ENCODE peak calls at places on chromosomes 2 and 18, in five cellular contexts. A is mesenchymal stem cell, N is H1, E is neuronal stem cell, Q is H9. B is an unnamed sample.

GRCh38 chr2:68023904-68024303 is 38.9 kb downstream of the C1D start:
- DNase-seq in A (no peak), N (no peak), E (no peak), Q (no peak), B (no peak)

GRCh38 chr18:74251297-74252031 is 40.3 kb downstream of the CYB5A start:
- DNase-seq in A (peak), N (no peak), E (no peak), Q (no peak), B (peak)

GRCh38 chr2:161905389-161906046 is 168.5 kb downstream of the DPP4 start:
- DNase-seq in A (no peak), N (no peak), E (no peak), Q (no peak), B (no peak)

GRCh38 chr2:168798076-168798887 is 4.2 kb upstream of the NOSTRIN start:
- DNase-seq in A (peak), N (no peak), E (no peak), Q (peak), B (no peak)

GRCh38 chr18:6661692-6662415 is 67.7 kb upstream of the ARHGAP28 start:
- DNase-seq in A (no peak), N (no peak), E (no peak), Q (no peak), B (no peak)

GRCh38 chr2:55311444-55311870 is 42.4 kb upstream of the MTIF2 start:
- DNase-seq in A (peak), N (no peak), E (no peak), Q (no peak), B (peak)

GRCh38 chr2:142841788-142842187 is 35.7 kb upstream of the KYNU start:
- DNase-seq in A (no peak), N (no peak), E (no peak), Q (no peak), B (peak)

GRCh38 chr2:42057159-42057901 is 9.5 kb downstream of the PKDCC start:
- DNase-seq in A (no peak), N (no peak), E (no peak), Q (no peak), B (no peak)

GRCh38 chr18:55401638-55402191 is 186.3 kb downstream of the TCF4 start:
- DNase-seq in A (peak), N (no peak), E (peak), Q (peak), B (peak)

GRCh38 chr18:43161528-43161927 is 46.0 kb upstream of the RIT2 start:
- DNase-seq in A (peak), N (no peak), E (no peak), Q (no peak), B (peak)

GRCh38 chr2:152407204-152407721 is 72.3 kb downstream of the FMNL2 start:
- DNase-seq in A (peak), N (peak), E (peak), Q (peak), B (peak)

GRCh38 chr2:177640423-177640822 is 247.8 kb downstream of the AGPS start:
- DNase-seq in A (no peak), N (no peak), E (no peak), Q (no peak), B (no peak)

GRCh38 chr2:221571108-221571390 is 1.1 kb downstream of the EPHA4 start:
- DNase-seq in A (peak), N (no peak), E (no peak), Q (peak), B (peak)

GRCh38 chr2:213451542-213452256 is 167.4 kb downstream of the SPAG16 start:
- DNase-seq in A (no peak), N (no peak), E (peak), Q (no peak), B (no peak)

GRCh38 chr2:233331536-233331935 is 22.8 kb upstream of the DGKD start:
- DNase-seq in A (no peak), N (no peak), E (no peak), Q (no peak), B (no peak)

GRCh38 chr2:178208817-178209216 is 14.5 kb downstream of the OSBPL6 start:
- DNase-seq in A (peak), N (no peak), E (no peak), Q (no peak), B (peak)

GRCh38 chr2:229980440-229981184 is 58.3 kb downstream of the FBXO36 start:
- DNase-seq in A (peak), N (peak), E (no peak), Q (peak), B (peak)

DNA sequence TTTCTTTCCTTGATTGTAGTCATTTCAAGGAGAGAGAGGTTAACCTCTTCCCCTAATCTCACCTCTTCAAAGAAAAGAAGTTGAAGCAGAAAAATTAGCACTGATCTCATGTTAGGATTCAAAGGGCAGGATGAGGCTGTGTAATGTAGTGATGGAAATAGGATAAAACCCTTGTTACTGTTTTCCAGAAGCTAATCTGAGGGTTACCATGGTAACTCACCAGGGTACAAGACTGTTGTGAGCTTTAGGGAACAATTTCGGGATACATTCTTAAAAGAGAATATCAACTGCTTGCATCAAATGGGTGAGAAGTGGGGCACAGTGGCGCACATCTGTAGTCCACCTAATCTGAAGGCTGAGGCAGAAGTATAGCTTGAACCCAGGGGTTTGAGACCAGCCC is 64.9 kb upstream of the SLC39A10 start:
- DNase-seq in A (no peak), N (no peak), E (no peak), Q (no peak), B (no peak)
- H4K8ac ChIP-seq in A (no peak), N (no peak), E (no peak), Q (no peak), B (no peak)

GRCh38 chr2:71716697-71717624 is 263.6 kb downstream of the DYSF start:
- DNase-seq in A (peak), N (no peak), E (no peak), Q (no peak), B (peak)
- H4K8ac ChIP-seq in A (peak), N (no peak), E (no peak), Q (no peak), B (peak)

GRCh38 chr2:157696036-157696435 is 67.4 kb upstream of the ACVR1C start:
- DNase-seq in A (no peak), N (no peak), E (no peak), Q (no peak), B (peak)
- H4K8ac ChIP-seq in A (no peak), N (no peak), E (no peak), Q (no peak), B (no peak)

GRCh38 chr2:28620801-28621171 is 124.9 kb downstream of the PLB1 start:
- DNase-seq in A (no peak), N (no peak), E (no peak), Q (no peak), B (no peak)
- H4K8ac ChIP-seq in A (peak), N (no peak), E (no peak), Q (no peak), B (no peak)

GRCh38 chr2:236576053-236576452 is 6.4 kb downstream of the ACKR3 start:
- DNase-seq in A (peak), N (no peak), E (peak), Q (peak), B (no peak)

GRCh38 chr2:236578411-236578846 is 8.8 kb downstream of the ACKR3 start:
- DNase-seq in A (no peak), N (no peak), E (no peak), Q (no peak), B (no peak)

GRCh38 chr2:236576978-236577377 is 7.4 kb downstream of the ACKR3 start:
- DNase-seq in A (no peak), N (no peak), E (no peak), Q (no peak), B (no peak)

GRCh38 chr2:236578980-236579745 is 9.5 kb downstream of the ACKR3 start:
- DNase-seq in A (no peak), N (no peak), E (no peak), Q (no peak), B (no peak)

DNA sequence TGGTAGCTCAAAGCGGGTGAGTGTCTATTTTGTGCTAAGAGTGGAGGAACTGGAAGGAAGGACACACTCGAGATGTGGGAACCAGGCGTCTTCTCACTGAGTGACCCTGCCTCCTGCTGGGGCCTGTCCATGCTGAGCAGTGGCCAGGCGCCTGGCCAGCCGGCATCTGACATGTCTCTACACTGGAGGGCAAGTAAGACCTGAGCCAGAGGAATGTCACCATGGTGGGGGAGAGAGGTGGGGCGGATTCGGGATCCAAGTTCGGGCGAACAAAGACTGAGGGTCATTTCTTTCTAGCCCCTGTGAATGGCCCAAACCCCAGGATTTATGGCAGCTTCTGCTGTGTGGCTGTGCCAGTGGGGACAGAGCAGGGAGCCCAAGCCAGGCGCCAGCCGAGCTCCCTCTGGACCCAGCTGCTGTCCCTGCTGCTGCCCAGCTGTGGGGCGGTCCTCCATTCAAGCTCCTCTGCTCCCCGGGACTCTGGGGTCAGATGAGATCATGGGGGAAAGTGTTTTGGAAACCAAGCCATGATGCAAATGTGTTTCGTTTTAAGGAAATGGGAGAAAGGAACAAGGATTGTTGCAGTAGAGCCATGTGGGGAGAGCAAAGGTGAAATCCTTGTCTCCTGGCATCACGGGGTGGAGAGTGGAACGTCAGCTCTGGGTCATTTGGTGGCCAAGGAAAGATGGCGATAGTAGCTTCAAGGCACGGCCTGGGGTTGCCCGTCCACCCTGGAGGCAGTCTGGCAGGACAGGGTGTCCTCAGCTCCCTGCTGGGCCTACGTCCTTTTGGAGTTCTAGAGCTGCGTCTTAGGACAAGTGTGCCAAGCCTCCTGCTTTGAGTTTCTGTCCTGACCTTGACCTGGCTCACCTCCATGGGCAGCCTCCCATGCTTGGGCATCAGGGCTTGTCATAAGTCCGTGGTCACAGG is 8.1 kb downstream of the ACKR3 start:
- DNase-seq in A (no peak), N (no peak), E (no peak), Q (no peak), B (no peak)
- H4K8ac ChIP-seq in A (no peak), N (peak), E (peak), Q (no peak), B (no peak)

GRCh38 chr2:47088371-47089082 is 66.6 kb downstream of the STPG4 start:
- DNase-seq in A (peak), N (no peak), E (no peak), Q (peak), B (peak)
- H4K8ac ChIP-seq in A (peak), N (no peak), E (no peak), Q (no peak), B (peak)

DNA sequence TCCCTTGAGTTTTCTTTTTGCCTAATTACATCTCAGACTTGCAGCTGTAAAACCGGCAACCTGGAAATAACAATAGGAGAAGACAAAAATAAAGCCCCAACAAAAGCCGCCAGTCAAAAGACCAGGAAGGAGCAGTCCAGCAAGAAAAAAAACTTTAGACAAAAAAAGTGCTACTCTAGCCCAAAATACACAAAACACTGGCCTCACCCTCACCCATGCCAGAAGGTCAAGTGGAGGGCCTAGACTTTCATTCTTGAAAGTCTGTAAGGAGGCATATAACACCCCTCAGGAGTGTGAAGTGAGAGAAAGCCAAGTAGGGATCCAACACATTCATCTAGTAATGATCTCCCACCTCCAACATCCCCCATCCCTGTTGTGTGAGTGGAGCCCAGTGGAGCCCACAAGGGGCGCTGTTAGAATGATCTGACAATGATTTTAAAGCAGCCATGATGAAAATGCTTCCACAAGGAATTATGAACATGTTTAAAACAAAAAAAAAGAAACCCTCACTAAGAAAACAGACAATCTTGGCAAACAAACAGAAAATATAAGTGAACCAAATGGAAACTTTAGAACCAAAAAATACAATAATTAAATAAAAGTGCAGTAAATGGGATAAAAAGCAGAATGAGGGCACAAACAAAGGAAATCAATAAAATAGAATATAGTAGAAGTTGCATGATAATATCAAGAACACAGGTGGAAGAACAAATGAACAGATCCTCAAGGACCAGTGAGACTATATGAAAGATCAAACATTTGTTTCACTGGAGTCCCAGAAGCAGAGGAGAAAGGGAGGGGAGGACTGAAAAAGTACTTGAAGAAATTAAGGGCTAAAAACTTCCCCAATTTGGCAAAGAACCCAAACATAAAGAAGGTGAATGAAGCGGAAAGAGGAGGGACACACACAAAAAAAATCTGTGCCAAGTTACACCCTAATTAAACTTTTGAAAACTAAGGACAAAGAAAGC is 23.9 kb downstream of the SESTD1 start:
- DNase-seq in A (no peak), N (no peak), E (no peak), Q (no peak), B (no peak)
- H4K8ac ChIP-seq in A (no peak), N (no peak), E (no peak), Q (no peak), B (no peak)

GRCh38 chr2:74440005-74440377 is 1.7 kb downstream of the RTKN start:
- DNase-seq in A (peak), N (no peak), E (no peak), Q (no peak), B (peak)
- H4K8ac ChIP-seq in A (peak), N (peak), E (no peak), Q (no peak), B (peak)